ENCODE peak calls at places on chromosome X, in six cellular contexts. D is SJSA1, Y is BE2C, B is sigmoid colon, F is cardiac muscle cell, N is PC-3. T is an unnamed sample.

GRCh38 chrX:31213941-31214340 is 142.1 kb upstream of the FTHL17 start:
- DNase-seq in F (peak; percentile 33), B (no peak), Y (peak; percentile 10), D (no peak), N (peak; percentile 20), T (peak; percentile 15)

GRCh38 chrX:68829594-68830485 is 1.0 kb downstream of the EFNB1 start:
- DNase-seq in B (peak; percentile 70), N (no peak), F (peak; percentile 45), D (no peak), Y (peak; percentile 28), T (peak; percentile 29)

GRCh38 chrX:3820170-3820569 is 106.7 kb upstream of the PRKX start:
- DNase-seq in B (no peak), N (peak; percentile 58), F (peak; percentile 61), Y (no peak), D (no peak), T (peak; percentile 86)

GRCh38 chrX:118665204-118665603 is 62.2 kb upstream of the IL13RA1 start:
- DNase-seq in N (no peak), Y (no peak), D (no peak), B (no peak), F (no peak), T (no peak)

GRCh38 chrX:136028383-136028984 is 43.2 kb downstream of the SLC9A6 start:
- DNase-seq in F (peak; percentile 70), Y (no peak), B (no peak), D (no peak), N (peak; percentile 80), T (peak; percentile 72)

GRCh38 chrX:40504801-40505605 is 75.8 kb upstream of the ATP6AP2 start:
- DNase-seq in N (no peak), B (no peak), D (peak; percentile 76), Y (no peak), F (peak; percentile 84), T (peak; percentile 94)

GRCh38 chrX:39755152-39756032 is 342.4 kb downstream of the BCOR start:
- DNase-seq in D (peak; percentile 92), N (peak; percentile 97), B (peak; percentile 96), Y (peak; percentile 88), F (peak; percentile 94), T (peak; percentile 98)

GRCh38 chrX:19410259-19410658 is 66.5 kb downstream of the PDHA1 start:
- DNase-seq in F (no peak), N (no peak), B (no peak), D (no peak), Y (no peak), T (no peak)

GRCh38 chrX:136747003-136747986 is 33.4 kb downstream of the ARHGEF6 start:
- DNase-seq in B (no peak), Y (no peak), N (no peak), D (no peak), F (no peak), T (no peak)

GRCh38 chrX:21821875-21822274 is 17.5 kb upstream of the MBTPS2 start:
- DNase-seq in N (no peak), D (no peak), Y (no peak), F (no peak), B (no peak), T (no peak)

GRCh38 chrX:149829751-149830191 is 48.0 kb downstream of the MAGEA9 start:
- DNase-seq in Y (no peak), B (no peak), N (no peak), F (peak; percentile 33), D (peak; percentile 49), T (peak; percentile 71)

GRCh38 chrX:155745792-155746191 is 133.0 kb upstream of the TMLHE start:
- DNase-seq in B (no peak), N (peak; percentile 46), Y (no peak), F (peak; percentile 33), D (no peak), T (peak; percentile 10)

GRCh38 chrX:153662266-153662665 is 11.3 kb downstream of the PNCK start:
- DNase-seq in Y (peak; percentile 68), N (no peak), F (peak; percentile 33), D (no peak), B (peak; percentile 71), T (no peak)

GRCh38 chrX:51802917-51803688 is 59.9 kb downstream of the GSPT2 start:
- DNase-seq in Y (peak; percentile 47), D (peak; percentile 44), N (peak; percentile 62), B (peak; percentile 68), F (peak; percentile 77), T (peak; percentile 62)

GRCh38 chrX:49673394-49673793 is 22.4 kb downstream of the PAGE1 start:
- DNase-seq in N (no peak), B (no peak), F (no peak), Y (no peak), D (no peak), T (no peak)

GRCh38 chrX:79167437-79167836 is 22.9 kb downstream of the GPR174 start:
- DNase-seq in Y (no peak), F (no peak), N (no peak), B (no peak), D (no peak), T (no peak)

GRCh38 chrX:1537031-1537715 is at the start of gene P2RY8:
- DNase-seq in F (peak; percentile 55), Y (no peak), B (peak; percentile 79), D (no peak), N (peak; percentile 75), T (no peak)

GRCh38 chrX:51484616-51485015 is 11.8 kb downstream of the NUDT11 start:
- DNase-seq in B (no peak), D (no peak), Y (no peak), N (no peak), F (no peak), T (no peak)

GRCh38 chrX:68991691-68992345 is 163.0 kb downstream of the EFNB1 start:
- DNase-seq in D (no peak), B (no peak), F (no peak), N (no peak), Y (no peak), T (no peak)

GRCh38 chrX:107710617-107711391 is 64.8 kb downstream of the TSC22D3 start:
- DNase-seq in B (peak; percentile 70), N (peak; percentile 90), Y (no peak), F (peak; percentile 95), D (peak; percentile 72), T (peak; percentile 94)

GRCh38 chrX:14389682-14390081 is 139.7 kb upstream of the GLRA2 start:
- DNase-seq in Y (no peak), B (no peak), F (no peak), D (no peak), N (no peak), T (no peak)

DNA sequence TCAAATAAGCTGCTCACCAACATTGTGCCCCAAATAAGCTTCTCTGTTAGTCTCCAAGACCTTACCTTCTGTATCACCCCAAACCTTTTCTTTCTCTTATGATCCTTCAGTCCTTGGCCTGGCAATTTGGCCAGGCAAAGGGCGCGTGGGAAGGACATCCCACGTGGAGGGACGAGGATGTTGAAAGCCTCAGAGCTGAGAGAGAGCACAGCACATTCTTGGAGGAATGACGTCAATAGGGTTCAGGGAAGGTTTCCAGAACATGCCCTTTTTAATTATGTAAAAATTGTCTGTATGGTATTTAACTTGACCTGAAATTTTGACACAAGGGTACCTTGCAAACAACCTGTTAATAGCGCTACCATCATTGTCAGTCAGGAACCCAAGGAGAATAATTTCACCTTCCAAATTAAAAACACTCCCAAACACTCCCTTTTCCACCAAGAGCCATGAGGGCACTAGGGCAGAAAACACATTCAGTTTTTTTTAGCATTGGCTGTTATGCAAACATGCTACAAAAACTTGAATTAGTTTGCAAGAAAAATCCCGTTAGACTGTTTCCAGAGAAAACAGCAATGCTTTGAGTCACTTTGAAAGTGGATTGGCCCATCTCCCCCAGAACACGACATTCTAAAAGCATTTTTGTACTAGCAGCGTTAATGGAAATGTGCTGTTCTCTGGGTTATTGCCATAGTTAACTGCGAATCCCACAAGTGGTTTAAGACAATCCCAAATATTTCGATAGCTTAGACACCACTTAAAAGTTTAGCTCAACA is 183.2 kb upstream of the PUDP start:
- DNase-seq in Y (no peak), B (no peak), F (peak; percentile 55), N (no peak), D (no peak), T (peak; percentile 86)
- H3K4me3 ChIP-seq in Y (no peak overlapping the region), B (no peak overlapping the region), F (no peak overlapping the region), N (no peak overlapping the region), D (no peak overlapping the region), T (no peak overlapping the region)

GRCh38 chrX:32514986-32515385 is 696.4 kb downstream of the DMD start:
- DNase-seq in N (no peak), F (no peak), B (no peak), D (no peak), Y (no peak), T (no peak)

GRCh38 chrX:32525234-32525633 is 686.1 kb downstream of the DMD start:
- DNase-seq in B (no peak), F (no peak), Y (no peak), D (no peak), N (no peak), T (no peak)

GRCh38 chrX:32524385-32524784 is 687.0 kb downstream of the DMD start:
- DNase-seq in F (no peak), N (no peak), D (no peak), B (no peak), Y (no peak), T (no peak)

GRCh38 chrX:32520789-32521188 is 690.6 kb downstream of the DMD start:
- DNase-seq in N (no peak), Y (no peak), B (no peak), D (no peak), F (no peak), T (no peak)
- H3K4me3 ChIP-seq in N (no peak overlapping the region), Y (no peak overlapping the region), B (no peak overlapping the region), D (no peak overlapping the region), F (no peak overlapping the region), T (no peak overlapping the region)

DNA sequence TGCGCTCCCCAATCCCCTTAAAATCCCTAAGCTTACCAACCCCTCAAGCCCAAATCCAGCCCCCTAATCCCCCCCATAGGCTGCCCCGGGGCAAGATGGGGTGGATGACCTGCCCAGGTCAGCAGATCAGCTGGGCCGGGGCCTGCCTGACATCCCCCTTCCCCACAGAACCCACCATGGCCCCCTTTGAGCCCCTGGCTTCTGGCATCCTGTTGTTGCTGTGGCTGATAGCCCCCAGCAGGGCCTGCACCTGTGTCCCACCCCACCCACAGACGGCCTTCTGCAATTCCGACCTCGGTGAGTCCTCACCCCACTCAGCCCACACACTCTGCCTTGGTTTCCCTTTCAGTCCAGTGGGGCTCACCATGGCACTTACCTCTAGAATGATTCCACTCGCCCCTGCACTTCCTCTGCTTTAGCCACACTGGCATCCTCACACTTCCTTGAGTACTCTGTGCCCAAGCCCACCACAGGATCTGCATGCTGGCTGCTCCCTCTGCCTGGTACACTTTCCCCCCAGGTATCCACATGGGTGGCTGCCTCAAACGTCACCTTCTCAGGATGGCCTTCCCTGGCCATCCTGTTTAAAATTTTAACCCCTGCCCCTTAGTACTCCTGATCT is 1.1 kb downstream of the TIMP1 start:
- DNase-seq in Y (no peak), N (no peak), B (no peak), D (no peak), F (no peak), T (no peak)
- H3K4me3 ChIP-seq in Y (no peak overlapping the region), N (peak overlapping the region; percentile 83), B (peak overlapping the region; percentile 54), D (peak overlapping the region; percentile 61), F (no peak overlapping the region), T (peak overlapping the region; percentile 73)

GRCh38 chrX:13123247-13123856 is 78.9 kb upstream of the FAM9C start:
- DNase-seq in Y (no peak), D (no peak), N (peak; percentile 20), F (no peak), B (no peak), T (no peak)

GRCh38 chrX:13121020-13121419 is 76.6 kb upstream of the FAM9C start:
- DNase-seq in D (no peak), N (no peak), Y (no peak), B (no peak), F (no peak), T (no peak)

GRCh38 chrX:13123857-13124345 is 79.5 kb upstream of the FAM9C start:
- DNase-seq in B (no peak), Y (no peak), F (peak; percentile 35), D (no peak), N (peak; percentile 68), T (peak; percentile 80)

GRCh38 chrX:13119386-13119785 is 75.0 kb upstream of the FAM9C start:
- DNase-seq in B (no peak), F (peak; percentile 44), Y (no peak), D (peak; percentile 49), N (peak; percentile 71), T (no peak)

GRCh38 chrX:13120017-13120416 is 75.6 kb upstream of the FAM9C start:
- DNase-seq in F (peak; percentile 81), N (peak; percentile 19), B (no peak), D (peak; percentile 56), Y (no peak), T (peak; percentile 41)
- H3K4me3 ChIP-seq in F (no peak overlapping the region), N (no peak overlapping the region), B (no peak overlapping the region), D (no peak overlapping the region), Y (no peak overlapping the region), T (no peak overlapping the region)

T was measured in astrocyte of the spinal cord.